ENCODE peak calls at places on chromosomes 6 and 20, in ten cellular contexts. B is ovary, V is SK-N-SH, X is A549, O is sigmoid colon, D is K562, P is transverse colon, S is tibial nerve, Q is H1, L is suprapubic skin. U is an unnamed sample.

GRCh38 chr6:4805553-4806307 is 29.5 kb downstream of the CDYL start:
- DNase-seq in B (peak; percentile 31), V (peak; percentile 68), X (peak; percentile 62), O (peak; percentile 68), D (no peak), P (peak; percentile 76), S (no peak), Q (peak; percentile 80), L (no peak), U (peak; percentile 71)

GRCh38 chr6:110083875-110084585 is 95.4 kb downstream of the WASF1 start:
- DNase-seq in B (no peak), V (no peak), X (no peak), O (no peak), D (no peak), P (no peak), S (no peak), Q (no peak), L (no peak), U (no peak)

GRCh38 chr6:156175971-156176421 is 601.2 kb upstream of the ARID1B start:
- DNase-seq in B (no peak), V (peak; percentile 64), X (peak; percentile 2), O (peak; percentile 68), D (no peak), P (peak; percentile 8), S (no peak), Q (peak; percentile 57), L (peak; percentile 67), U (peak; percentile 27)

GRCh38 chr6:125824946-125825786 is 34.4 kb downstream of the NCOA7 start:
- DNase-seq in B (no peak), V (peak; percentile 50), X (no peak), O (no peak), D (no peak), P (no peak), S (no peak), Q (no peak), L (no peak), U (no peak)

GRCh38 chr6:80962382-80962781 is 790.1 kb downstream of the TENT5A start:
- DNase-seq in B (no peak), V (no peak), X (no peak), O (no peak), D (no peak), P (no peak), S (no peak), Q (no peak), L (no peak), U (no peak)

GRCh38 chr6:131053546-131054240 is 9.4 kb downstream of the EPB41L2 start:
- DNase-seq in B (no peak), V (no peak), X (no peak), O (no peak), D (no peak), P (no peak), S (no peak), Q (no peak), L (no peak), U (no peak)

GRCh38 chr6:47165918-47166317 is 123.8 kb upstream of the ADGRF1 start:
- DNase-seq in B (no peak), V (no peak), X (no peak), O (no peak), D (no peak), P (no peak), S (no peak), Q (no peak), L (no peak), U (no peak)

GRCh38 chr6:164942271-164942670 is 367.1 kb downstream of the C6orf118 start:
- DNase-seq in B (no peak), V (no peak), X (no peak), O (no peak), D (no peak), P (no peak), S (no peak), Q (no peak), L (no peak), U (no peak)

GRCh38 chr6:155818698-155819097 is 363.1 kb upstream of the NOX3 start:
- DNase-seq in B (no peak), V (no peak), X (no peak), O (no peak), D (no peak), P (no peak), S (no peak), Q (no peak), L (no peak), U (no peak)

GRCh38 chr20:2801459-2801728 is 967 bp upstream of the CPXM1 start:
- DNase-seq in B (no peak), V (no peak), X (no peak), O (no peak), D (no peak), P (no peak), S (no peak), Q (no peak), L (no peak), U (no peak)

GRCh38 chr6:154154389-154154967 is 115.4 kb downstream of the OPRM1 start:
- DNase-seq in B (peak; percentile 62), V (peak; percentile 33), X (no peak), O (peak; percentile 76), D (peak; percentile 58), P (peak; percentile 65), S (peak; percentile 48), Q (no peak), L (peak; percentile 67), U (peak; percentile 78)

GRCh38 chr20:63698739-63699465 is 2.5 kb downstream of the TNFRSF6B start:
- DNase-seq in B (peak; percentile 35), V (peak; percentile 58), X (peak; percentile 83), O (peak; percentile 83), D (no peak), P (peak; percentile 35), S (no peak), Q (no peak), L (peak; percentile 77), U (no peak)

GRCh38 chr6:113980937-113981554 is 10.1 kb upstream of the HDAC2 start:
- DNase-seq in B (no peak), V (peak; percentile 67), X (peak; percentile 21), O (no peak), D (peak; percentile 14), P (no peak), S (no peak), Q (no peak), L (no peak), U (no peak)

GRCh38 chr6:11769244-11769643 is 9.4 kb downstream of the ADTRP start:
- DNase-seq in B (no peak), V (no peak), X (no peak), O (no peak), D (no peak), P (no peak), S (no peak), Q (no peak), L (no peak), U (no peak)
- H3K4me1 ChIP-seq in B (peaks cover 1% of the 10 kb centered on the region), V (peaks cover 54% of the 10 kb centered on the region), X (peaks cover 69% of the 10 kb centered on the region), O (peaks cover 27% of the 10 kb centered on the region), D (peaks cover 51% of the 10 kb centered on the region), P (peaks cover 34% of the 10 kb centered on the region), S (peaks cover 7% of the 10 kb centered on the region), Q (peaks cover 6% of the 10 kb centered on the region), L (peaks cover 63% of the 10 kb centered on the region), U (peaks cover 36% of the 10 kb centered on the region)

DNA sequence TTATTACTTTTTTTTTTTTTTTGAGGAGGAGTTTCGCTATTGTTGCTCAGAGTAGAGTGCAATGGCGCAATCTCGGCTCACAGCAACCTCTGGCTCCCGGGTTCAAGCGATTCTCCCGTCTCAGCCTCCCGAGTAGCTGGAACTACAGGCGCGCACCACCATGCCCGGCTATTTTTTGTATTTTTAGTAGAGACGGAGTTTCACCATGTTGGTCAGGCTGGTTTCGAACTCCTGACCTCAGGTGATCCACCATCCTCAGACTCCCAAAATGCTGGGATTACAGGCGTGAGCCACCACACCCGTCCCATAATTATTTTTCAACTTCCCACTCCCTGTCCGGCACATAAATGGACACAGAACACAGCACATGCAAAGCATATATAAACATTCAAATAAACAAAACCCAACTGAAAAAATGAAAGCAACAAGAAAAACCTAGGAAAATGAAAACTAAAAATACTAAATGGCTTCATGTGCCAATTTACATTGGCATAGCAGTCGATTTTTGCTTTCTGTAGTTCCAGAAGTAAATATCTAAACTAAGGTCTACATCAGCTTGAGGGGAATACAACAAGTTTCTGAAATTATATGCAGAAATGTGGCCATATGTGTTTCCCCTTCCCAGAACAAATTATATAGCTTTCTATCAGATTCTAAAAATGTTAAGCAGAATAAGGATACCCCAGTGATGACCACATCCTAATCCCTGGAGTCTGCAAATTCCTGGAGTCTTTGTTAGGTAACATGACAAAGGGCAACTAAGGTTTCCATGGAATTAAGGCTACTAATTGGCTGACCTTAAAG is 113.9 kb downstream of the HFE start:
- DNase-seq in B (no peak), V (no peak), X (no peak), O (no peak), D (no peak), P (no peak), S (no peak), Q (no peak), L (no peak), U (no peak)
- H3K27ac ChIP-seq in B (no peak overlapping the region), V (peak overlapping the region; percentile 99), X (no peak overlapping the region), O (no peak overlapping the region), D (peak overlapping the region; percentile 99), P (no peak overlapping the region), S (no peak overlapping the region), Q (peak overlapping the region; percentile 17), L (no peak overlapping the region), U (no peak overlapping the region)

GRCh38 chr6:37058084-37058586 is 52.7 kb downstream of the FGD2 start:
- DNase-seq in B (no peak), V (no peak), X (no peak), O (no peak), D (peak; percentile 66), P (no peak), S (no peak), Q (no peak), L (no peak), U (no peak)
- TF ChIP-seq EP300 in B (no peak), V (no peak), X (no peak), O (no peak), D (no peak), P (no peak), S (no peak), Q (no peak), L (no peak), U (no peak)

GRCh38 chr20:50844430-50845100 is 49.7 kb downstream of the BCAS4 start:
- DNase-seq in B (no peak), V (no peak), X (peak; percentile 18), O (no peak), D (peak; percentile 39), P (no peak), S (no peak), Q (no peak), L (no peak), U (peak; percentile 36)
- H3K4me1 ChIP-seq in B (peaks cover 12% of the 10 kb centered on the region), V (peaks cover 9% of the 10 kb centered on the region), X (peaks cover 7% of the 10 kb centered on the region), O (peaks cover 15% of the 10 kb centered on the region), D (no peaks in the 10 kb centered on the region), P (peaks cover 11% of the 10 kb centered on the region), S (peaks cover 5% of the 10 kb centered on the region), Q (no peaks in the 10 kb centered on the region), L (peaks cover 51% of the 10 kb centered on the region), U (peaks cover 15% of the 10 kb centered on the region)

GRCh38 chr20:46117704-46118467 is at the start of gene CD40:
- DNase-seq in B (peak; percentile 93), V (peak; percentile 66), X (peak; percentile 89), O (peak; percentile 95), D (peak; percentile 99), P (peak; percentile 88), S (peak; percentile 72), Q (peak; percentile 95), L (peak; percentile 87), U (peak; percentile 86)
- H3K27ac ChIP-seq in B (peak within 1 kb of the TSS; percentile 89), V (no peak within 1 kb of the TSS), X (peak within 1 kb of the TSS; percentile 57), O (peak within 1 kb of the TSS; percentile 84), D (no peak within 1 kb of the TSS), P (peak within 1 kb of the TSS; percentile 73), S (peak within 1 kb of the TSS; percentile 75), Q (no peak within 1 kb of the TSS), L (peak within 1 kb of the TSS; percentile 43), U (peak within 1 kb of the TSS; percentile 79)